ENCODE peak calls at places on chromosomes 13 and 19, in nine cellular contexts. L is SK-N-SH, D is epithelial cell of esophagus, U is stomach, G is neural progenitor cell, O is astrocyte of the spinal cord, C is HFF-Myc, X is choroid plexus epithelial cell, Z is left lung. F is an unnamed sample.

GRCh38 chr19:39390460-39390758 is 497 bp downstream of the PAF1 start:
- DNase-seq in C (no peak), X (no peak), D (peak; percentile 78), Z (no peak), O (no peak), U (peak; percentile 75), G (no peak), L (no peak), F (no peak)

GRCh38 chr13:37446503-37446902 is 152.1 kb downstream of the POSTN start:
- DNase-seq in C (no peak), G (no peak), Z (no peak), X (peak; percentile 98), D (peak; percentile 98), L (no peak), O (peak; percentile 94), U (no peak), F (peak; percentile 50)

GRCh38 chr13:36414461-36414860 is 17.8 kb upstream of the CCNA1 start:
- DNase-seq in X (no peak), O (no peak), L (no peak), C (no peak), U (no peak), Z (no peak), D (no peak), G (no peak), F (no peak)

GRCh38 chr19:40633207-40633606 is 32.0 kb downstream of the LTBP4 start:
- DNase-seq in U (no peak), C (no peak), L (no peak), Z (no peak), O (peak; percentile 60), X (peak; percentile 43), D (peak; percentile 58), G (no peak), F (peak; percentile 24)

GRCh38 chr19:33385956-33386355 is 12.4 kb downstream of the CEBPG start:
- DNase-seq in G (no peak), O (no peak), L (no peak), D (no peak), X (no peak), C (no peak), U (no peak), Z (peak; percentile 54), F (no peak)

GRCh38 chr13:30676672-30677071 is 58.7 kb upstream of the ALOX5AP start:
- DNase-seq in U (no peak), X (peak; percentile 68), L (no peak), G (no peak), Z (no peak), D (peak; percentile 66), O (peak; percentile 44), C (no peak), F (no peak)

GRCh38 chr13:66468656-66469055 is 761.5 kb downstream of the PCDH9 start:
- DNase-seq in L (no peak), O (no peak), C (no peak), X (no peak), U (no peak), G (no peak), Z (no peak), D (peak; percentile 6), F (no peak)

GRCh38 chr19:38838208-38838985 is 6.8 kb upstream of the ECH1 start:
- DNase-seq in C (no peak), X (peak; percentile 26), O (no peak), G (no peak), D (peak; percentile 98), L (no peak), U (peak; percentile 67), Z (no peak), F (no peak)

GRCh38 chr13:99969934-99970760 is 1.4 kb downstream of the ZIC5 start:
- DNase-seq in L (no peak), O (peak; percentile 57), Z (peak; percentile 66), G (peak; percentile 92), D (no peak), C (no peak), X (peak; percentile 72), U (no peak), F (no peak)

GRCh38 chr19:17933414-17934129 is 757 bp downstream of the CCDC124 start:
- DNase-seq in O (no peak), L (no peak), D (peak; percentile 92), Z (no peak), U (no peak), G (no peak), C (no peak), X (peak; percentile 54), F (no peak)

GRCh38 chr13:74168263-74168675 is 34.1 kb upstream of the KLF12 start:
- DNase-seq in C (no peak), L (no peak), O (no peak), Z (no peak), X (no peak), D (no peak), U (peak; percentile 27), G (no peak), F (no peak)

GRCh38 chr13:87669379-87669978 is 1.7 kb upstream of the SLITRK5 start:
- DNase-seq in L (peak; percentile 27), U (no peak), C (no peak), O (peak; percentile 70), D (peak; percentile 65), X (peak; percentile 70), G (peak; percentile 56), Z (no peak), F (peak; percentile 44)

GRCh38 chr19:49073514-49074378 is 1.2 kb upstream of the KCNA7 start:
- DNase-seq in C (no peak), U (no peak), O (no peak), Z (no peak), G (peak; percentile 60), D (peak; percentile 39), L (peak; percentile 50), X (no peak), F (no peak)
- TF ChIP-seq CTCF in C (peak; percentile 23), U (no peak), O (peak; percentile 30), Z (no peak), G (peak; percentile 42), D (peak; percentile 31), L (peak; percentile 49), X (peak; percentile 49), F (peak; percentile 18)

GRCh38 chr13:113554333-113554700 is 30.2 kb upstream of the TFDP1 start:
- DNase-seq in C (no peak), Z (peak; percentile 6), G (no peak), D (no peak), X (no peak), U (peak; percentile 8), O (no peak), L (no peak), F (no peak)

GRCh38 chr13:113552079-113552478 is 32.5 kb upstream of the TFDP1 start:
- DNase-seq in D (no peak), G (no peak), O (no peak), Z (peak; percentile 37), L (no peak), U (peak; percentile 17), C (no peak), X (no peak), F (no peak)

GRCh38 chr13:113553541-113554332 is 30.8 kb upstream of the TFDP1 start:
- DNase-seq in L (no peak), C (no peak), O (no peak), X (no peak), Z (peak; percentile 57), G (no peak), D (no peak), U (peak; percentile 22), F (no peak)

GRCh38 chr13:113551081-113552000 is 33.2 kb upstream of the TFDP1 start:
- DNase-seq in X (no peak), L (peak; percentile 15), D (no peak), O (no peak), Z (peak; percentile 24), G (no peak), C (no peak), U (peak; percentile 15), F (no peak)

GRCh38 chr13:113552786-113553540 is 31.6 kb upstream of the TFDP1 start:
- DNase-seq in C (no peak), U (peak; percentile 7), G (no peak), O (no peak), X (no peak), L (no peak), Z (peak; percentile 65), D (no peak), F (no peak)
- H3K4me3 ChIP-seq in C (no peak overlapping the region), U (no peak overlapping the region), G (no peak overlapping the region), O (no peak overlapping the region), X (no peak overlapping the region), L (no peak overlapping the region), Z (no peak overlapping the region), D (no peak overlapping the region), F (no peak overlapping the region)

GRCh38 chr13:60617863-60618733 is 221.1 kb downstream of the TDRD3 start:
- DNase-seq in C (no peak), O (peak; percentile 62), X (peak; percentile 75), L (no peak), G (peak; percentile 51), U (no peak), Z (no peak), D (peak; percentile 34), F (peak; percentile 45)
- TF ChIP-seq CTCF in C (peak; percentile 21), O (peak; percentile 69), X (peak; percentile 81), L (peak; percentile 43), G (peak; percentile 55), U (no peak), Z (no peak), D (peak; percentile 20), F (peak; percentile 72)

GRCh38 chr19:58387338-58388174 is 487 bp downstream of the RPS5 start:
- DNase-seq in C (no peak), G (no peak), X (peak; percentile 33), D (no peak), L (peak; percentile 56), O (no peak), U (no peak), Z (no peak), F (no peak)

GRCh38 chr19:58386576-58387337 is at the start of gene RPS5:
- DNase-seq in D (peak; percentile 98), O (peak; percentile 98), C (peak; percentile 98), U (peak; percentile 96), G (peak; percentile 98), Z (peak; percentile 95), X (peak; percentile 99), L (peak; percentile 98), F (peak; percentile 95)

GRCh38 chr19:58386166-58386575 is 898 bp upstream of the RPS5 start:
- DNase-seq in X (no peak), D (no peak), Z (no peak), C (no peak), G (no peak), L (no peak), U (no peak), O (no peak), F (no peak)

GRCh38 chr19:58385313-58386165 is 1.5 kb upstream of the RPS5 start:
- DNase-seq in U (no peak), X (peak; percentile 10), O (no peak), L (no peak), Z (peak; percentile 58), G (no peak), C (no peak), D (no peak), F (no peak)

GRCh38 chr19:58388175-58388526 is 1.1 kb downstream of the RPS5 start:
- DNase-seq in Z (no peak), O (no peak), L (no peak), C (no peak), X (no peak), G (no peak), D (no peak), U (no peak), F (no peak)
- H3K4me3 ChIP-seq in Z (no peak overlapping the region), O (peak overlapping the region; percentile 98), L (peak overlapping the region; percentile 92), C (peak overlapping the region; percentile 92), X (peak overlapping the region; percentile 82), G (peak overlapping the region; percentile 77), D (peak overlapping the region; percentile 100), U (peak overlapping the region; percentile 82), F (peak overlapping the region; percentile 88)

F was measured in astrocyte of the cerebellum.